ENCODE peak calls at places on chromosomes 16 and 17, in six cellular contexts. S, M, J, P, O and K are unnamed samples.

GRCh38 chr17:42579794-42580551 is 2.4 kb upstream of the PSMC3IP start:
- DNase-seq in S (no peak), M (no peak), J (no peak), P (no peak), O (no peak), K (no peak)

GRCh38 chr16:25264599-25264998 is 7.0 kb upstream of the ZKSCAN2 start:
- DNase-seq in S (peak), M (no peak), J (no peak), P (no peak), O (no peak), K (no peak)

GRCh38 chr17:80647746-80648145 is 103.1 kb downstream of the RPTOR start:
- DNase-seq in S (peak), M (no peak), J (no peak), P (no peak), O (no peak), K (no peak)

GRCh38 chr16:2027024-2028010 is 615 bp downstream of the NHERF2 start:
- DNase-seq in S (peak), M (peak), J (no peak), P (no peak), O (no peak), K (no peak)

GRCh38 chr16:70508752-70509151 is 14.6 kb downstream of the COG4 start:
- DNase-seq in S (no peak), M (no peak), J (no peak), P (no peak), O (no peak), K (peak)

GRCh38 chr16:66335704-66336329 is 30.7 kb upstream of the CDH5 start:
- DNase-seq in S (no peak), M (peak), J (no peak), P (no peak), O (no peak), K (no peak)

GRCh38 chr16:31107465-31107867 is 720 bp upstream of the BCKDK start:
- DNase-seq in S (no peak), M (no peak), J (no peak), P (no peak), O (no peak), K (no peak)

GRCh38 chr16:63346000-63346399 is 1309.8 kb upstream of the CDH8 start:
- DNase-seq in S (no peak), M (no peak), J (no peak), P (no peak), O (no peak), K (no peak)

GRCh38 chr16:75282811-75283281 is 31.4 kb upstream of the BCAR1 start:
- DNase-seq in S (no peak), M (no peak), J (no peak), P (no peak), O (no peak), K (no peak)

GRCh38 chr17:80499961-80500665 is 23.7 kb upstream of the NPTX1 start:
- DNase-seq in S (no peak), M (no peak), J (no peak), P (no peak), O (no peak), K (no peak)

GRCh38 chr16:72467157-72467759 is 295.3 kb upstream of the PMFBP1 start:
- DNase-seq in S (no peak), M (no peak), J (no peak), P (no peak), O (peak), K (peak)

GRCh38 chr17:77449908-77450741 is 309.4 kb downstream of the SEC14L1 start:
- DNase-seq in S (peak), M (peak), J (peak), P (no peak), O (peak), K (peak)

GRCh38 chr16:50602531-50603205 is 54.5 kb downstream of the NKD1 start:
- DNase-seq in S (no peak), M (no peak), J (peak), P (no peak), O (no peak), K (peak)

GRCh38 chr16:23469814-23470213 is 16.8 kb upstream of the COG7 start:
- DNase-seq in S (peak), M (no peak), J (no peak), P (no peak), O (peak), K (no peak)

GRCh38 chr16:27638833-27639587 is 89.1 kb downstream of the KATNIP start:
- DNase-seq in S (no peak), M (no peak), J (no peak), P (no peak), O (no peak), K (no peak)

GRCh38 chr17:48532261-48532660 is 1.4 kb upstream of the HOXB1 start:
- DNase-seq in S (no peak), M (no peak), J (no peak), P (no peak), O (no peak), K (no peak)

GRCh38 chr16:4179020-4179419 is 62.8 kb upstream of the ADCY9 start:
- DNase-seq in S (peak), M (peak), J (no peak), P (peak), O (no peak), K (no peak)

GRCh38 chr17:79800325-79801155 is 3.7 kb upstream of the CBX8 start:
- DNase-seq in S (peak), M (no peak), J (no peak), P (no peak), O (no peak), K (peak)

GRCh38 chr17:78082988-78083387 is 45.6 kb downstream of the TMC6 start:
- DNase-seq in S (no peak), M (no peak), J (no peak), P (no peak), O (no peak), K (no peak)

GRCh38 chr17:76561332-76561731 is 21.5 kb downstream of the PRCD start:
- DNase-seq in S (no peak), M (no peak), J (no peak), P (no peak), O (no peak), K (peak)

GRCh38 chr17:38434178-38434665 is 6.0 kb downstream of the ARHGAP23 start:
- DNase-seq in S (no peak), M (peak), J (no peak), P (no peak), O (no peak), K (no peak)

GRCh38 chr16:24890746-24891145 is 45.0 kb downstream of the SLC5A11 start:
- DNase-seq in S (no peak), M (no peak), J (no peak), P (no peak), O (no peak), K (no peak)

GRCh38 chr17:43217614-43218087 is 6.0 kb downstream of the TMEM106A start:
- DNase-seq in S (no peak), M (no peak), J (no peak), P (no peak), O (no peak), K (no peak)